ENCODE peak calls at places on chromosomes 3 and 15, in ten cellular contexts. X, J, R, C, U, S, D, A, Z and W are unnamed samples.

GRCh38 chr3:63980830-63981498 is 42.3 kb downstream of the PSMD6 start:
- DNase-seq in X (no peak), J (no peak), R (no peak), C (peak; percentile 77), U (no peak), S (no peak), D (no peak), A (no peak), Z (no peak), W (no peak)

GRCh38 chr15:55357774-55358173 is 38.8 kb downstream of the PIGB start:
- DNase-seq in X (peak; percentile 64), J (no peak), R (no peak), C (no peak), U (no peak), S (no peak), D (no peak), A (no peak), Z (no peak), W (no peak)

GRCh38 chr3:99808163-99808794 is 9.4 kb upstream of the CMSS1 start:
- DNase-seq in X (peak; percentile 86), J (peak; percentile 66), R (peak; percentile 87), C (no peak), U (no peak), S (peak; percentile 48), D (no peak), A (peak; percentile 85), Z (no peak), W (no peak)

GRCh38 chr3:52004158-52004787 is 8.6 kb upstream of the RPL29 start:
- DNase-seq in X (peak; percentile 20), J (no peak), R (no peak), C (no peak), U (no peak), S (no peak), D (no peak), A (no peak), Z (no peak), W (peak; percentile 69)

GRCh38 chr3:38707730-38708129 is 58.2 kb upstream of the SCN5A start:
- DNase-seq in X (no peak), J (no peak), R (no peak), C (no peak), U (no peak), S (no peak), D (no peak), A (peak; percentile 6), Z (no peak), W (no peak)

GRCh38 chr15:31396881-31397560 is 70.4 kb downstream of the KLF13 start:
- DNase-seq in X (peak; percentile 67), J (peak; percentile 98), R (peak; percentile 47), C (peak; percentile 86), U (peak; percentile 94), S (peak; percentile 97), D (peak; percentile 96), A (peak; percentile 92), Z (peak; percentile 71), W (no peak)

GRCh38 chr3:145058483-145058882 is 1086.9 kb downstream of the DIPK2A start:
- DNase-seq in X (peak; percentile 6), J (no peak), R (no peak), C (no peak), U (no peak), S (no peak), D (no peak), A (no peak), Z (no peak), W (no peak)

GRCh38 chr3:117719316-117719926 is 1009.8 kb downstream of the TUSC7 start:
- DNase-seq in X (peak; percentile 45), J (no peak), R (no peak), C (no peak), U (no peak), S (no peak), D (no peak), A (peak; percentile 17), Z (no peak), W (no peak)

GRCh38 chr15:45314960-45315359 is 62.9 kb downstream of the SLC28A2 start:
- DNase-seq in X (no peak), J (no peak), R (no peak), C (peak; percentile 43), U (no peak), S (no peak), D (no peak), A (peak; percentile 66), Z (no peak), W (peak; percentile 7)

GRCh38 chr3:179962617-179963387 is 73.9 kb downstream of the PEX5L start:
- DNase-seq in X (no peak), J (no peak), R (no peak), C (no peak), U (no peak), S (no peak), D (no peak), A (no peak), Z (no peak), W (no peak)

GRCh38 chr3:16427309-16427965 is 86.1 kb downstream of the RFTN1 start:
- DNase-seq in X (no peak), J (no peak), R (peak; percentile 86), C (no peak), U (peak; percentile 66), S (no peak), D (no peak), A (peak; percentile 21), Z (no peak), W (no peak)

GRCh38 chr15:23912191-23912590 is 225.1 kb upstream of the NDN start:
- DNase-seq in X (no peak), J (no peak), R (no peak), C (peak; percentile 27), U (no peak), S (no peak), D (no peak), A (no peak), Z (no peak), W (no peak)

GRCh38 chr3:153162513-153163348 is 705 bp downstream of the RAP2B start:
- DNase-seq in X (peak; percentile 58), J (peak; percentile 73), R (no peak), C (peak; percentile 38), U (peak; percentile 52), S (peak; percentile 42), D (peak; percentile 70), A (peak; percentile 48), Z (peak; percentile 32), W (peak; percentile 41)

GRCh38 chr15:91950631-91951384 is 97.3 kb downstream of the SLCO3A1 start:
- DNase-seq in X (no peak), J (no peak), R (no peak), C (no peak), U (no peak), S (no peak), D (no peak), A (no peak), Z (no peak), W (no peak)

GRCh38 chr15:91184441-91184840 is 84.4 kb downstream of the SV2B start:
- DNase-seq in X (no peak), J (no peak), R (no peak), C (no peak), U (no peak), S (no peak), D (no peak), A (no peak), Z (no peak), W (no peak)

GRCh38 chr3:56928379-56929068 is 126.8 kb upstream of the ARHGEF3 start:
- DNase-seq in X (peak; percentile 76), J (no peak), R (peak; percentile 32), C (no peak), U (no peak), S (no peak), D (no peak), A (no peak), Z (no peak), W (no peak)

GRCh38 chr3:14296352-14296751 is 106.1 kb upstream of the SLC6A6 start:
- DNase-seq in X (no peak), J (no peak), R (no peak), C (no peak), U (no peak), S (no peak), D (no peak), A (no peak), Z (no peak), W (no peak)

GRCh38 chr3:72301779-72302178 is 516.8 kb upstream of the PROK2 start:
- DNase-seq in X (no peak), J (no peak), R (no peak), C (peak; percentile 62), U (no peak), S (peak; percentile 30), D (no peak), A (no peak), Z (peak; percentile 50), W (no peak)

GRCh38 chr3:172844428-172844827 is 93.9 kb downstream of the ECT2 start:
- DNase-seq in X (no peak), J (no peak), R (no peak), C (no peak), U (no peak), S (no peak), D (no peak), A (no peak), Z (no peak), W (no peak)

GRCh38 chr15:101479851-101480612 is 9.5 kb downstream of the PCSK6 start:
- DNase-seq in X (no peak), J (no peak), R (no peak), C (no peak), U (no peak), S (no peak), D (no peak), A (no peak), Z (no peak), W (peak; percentile 61)

GRCh38 chr3:4983739-4984510 is 4.7 kb downstream of the BHLHE40 start:
- DNase-seq in X (peak; percentile 76), J (peak; percentile 81), R (peak; percentile 74), C (peak; percentile 44), U (peak; percentile 64), S (peak; percentile 72), D (no peak), A (peak; percentile 75), Z (no peak), W (no peak)

GRCh38 chr15:82881747-82882146 is 70.8 kb downstream of the HOMER2 start:
- DNase-seq in X (no peak), J (no peak), R (no peak), C (no peak), U (no peak), S (no peak), D (no peak), A (no peak), Z (no peak), W (no peak)
- H3K27ac ChIP-seq in X (no peak overlapping the region), J (no peak overlapping the region), R (no peak overlapping the region), C (no peak overlapping the region), U (no peak overlapping the region), S (no peak overlapping the region), D (no peak overlapping the region), A (no peak overlapping the region), Z (no peak overlapping the region), W (no peak overlapping the region)

GRCh38 chr3:47112997-47113396 is 50.9 kb downstream of the SETD2 start:
- DNase-seq in X (no peak), J (no peak), R (no peak), C (no peak), U (no peak), S (no peak), D (no peak), A (no peak), Z (no peak), W (no peak)
- H3K27ac ChIP-seq in X (no peak overlapping the region), J (no peak overlapping the region), R (peak overlapping the region; percentile 81), C (no peak overlapping the region), U (no peak overlapping the region), S (no peak overlapping the region), D (no peak overlapping the region), A (no peak overlapping the region), Z (no peak overlapping the region), W (no peak overlapping the region)

GRCh38 chr3:149654188-149654601 is 3.6 kb downstream of the WWTR1 start:
- DNase-seq in X (peak; percentile 63), J (no peak), R (peak; percentile 38), C (no peak), U (no peak), S (no peak), D (no peak), A (no peak), Z (no peak), W (no peak)
- H3K27ac ChIP-seq in X (peak overlapping the region; percentile 71), J (peak overlapping the region; percentile 96), R (no peak overlapping the region), C (no peak overlapping the region), U (peak overlapping the region; percentile 14), S (no peak overlapping the region), D (no peak overlapping the region), A (no peak overlapping the region), Z (no peak overlapping the region), W (no peak overlapping the region)

GRCh38 chr3:196643761-196644160 is 4.3 kb downstream of the NRROS start:
- DNase-seq in X (no peak), J (no peak), R (no peak), C (no peak), U (no peak), S (no peak), D (peak; percentile 51), A (no peak), Z (no peak), W (no peak)
- H3K27ac ChIP-seq in X (no peak overlapping the region), J (no peak overlapping the region), R (no peak overlapping the region), C (no peak overlapping the region), U (peak overlapping the region; percentile 92), S (no peak overlapping the region), D (peak overlapping the region; percentile 26), A (no peak overlapping the region), Z (no peak overlapping the region), W (no peak overlapping the region)